ENCODE peak calls at places on chromosomes 4 and X, in nine cellular contexts. T is activated CD4-positive, alpha-beta T cell treated with anti-CD3 and anti-CD28 coated beads for 24 hours; Q is stimulated activated CD4-positive, alpha-beta T cell treated with anti-CD3 and anti-CD28 coated beads, Interleukin-2, amount 100 ng/mL, for 48 hours; A is AG08396; G is hippocampal formation; Y is SJSA1; O is small intestine; M is choroid plexus epithelial cell; E is GM23338. L is an unnamed sample.

GRCh38 chrX:20547649-20548051 is 280.9 kb upstream of the RPS6KA3 start:
- DNase-seq in T (no peak), Q (no peak), A (peak; percentile 12), Y (no peak), O (peak; percentile 76), G (no peak), E (no peak), M (peak; percentile 64), L (no peak)

GRCh38 chr4:166077782-166078181 is 204.7 kb downstream of the TLL1 start:
- DNase-seq in M (no peak), T (no peak), Y (no peak), O (no peak), Q (no peak), A (no peak), E (peak; percentile 11), G (no peak), L (no peak)

GRCh38 chrX:41022579-41022978 is 62.7 kb upstream of the USP9X start:
- DNase-seq in A (no peak), Y (no peak), M (peak; percentile 48), T (no peak), E (no peak), O (peak; percentile 72), Q (no peak), G (no peak), L (no peak)

GRCh38 chrX:70219938-70220764 is 14.3 kb upstream of the AWAT1 start:
- DNase-seq in Y (no peak), Q (no peak), T (no peak), A (no peak), O (peak; percentile 47), M (peak; percentile 1), E (no peak), G (no peak), L (peak; percentile 89)

GRCh38 chr4:16722386-16722785 is 176.1 kb downstream of the LDB2 start:
- DNase-seq in A (no peak), E (no peak), Q (no peak), Y (no peak), O (no peak), M (no peak), G (no peak), T (no peak), L (no peak)

GRCh38 chr4:1055721-1056590 is 44.5 kb downstream of the FGFRL1 start:
- DNase-seq in E (peak; percentile 66), O (peak; percentile 53), A (no peak), Q (peak; percentile 63), T (peak; percentile 54), G (no peak), M (peak; percentile 57), Y (no peak), L (no peak)

GRCh38 chr4:151689211-151689991 is 71.4 kb downstream of the GATB start:
- DNase-seq in T (no peak), A (no peak), M (no peak), Q (no peak), O (no peak), E (no peak), G (no peak), Y (no peak), L (no peak)

GRCh38 chr4:10611673-10612072 is 72.9 kb downstream of the CLNK start:
- DNase-seq in Y (peak; percentile 83), A (peak; percentile 85), O (no peak), T (no peak), E (no peak), Q (no peak), M (peak; percentile 88), G (no peak), L (peak; percentile 28)

GRCh38 chr4:87974856-87975462 is 555 bp upstream of the SPP1 start:
- DNase-seq in Y (no peak), O (no peak), M (no peak), T (no peak), Q (no peak), A (no peak), E (peak; percentile 58), G (no peak), L (peak; percentile 53)

GRCh38 chrX:56813318-56813837 is 84.3 kb downstream of the NBDY start:
- DNase-seq in T (no peak), A (no peak), O (no peak), M (peak; percentile 74), Y (no peak), G (no peak), E (no peak), Q (no peak), L (peak; percentile 75)

GRCh38 chr4:141255016-141255415 is 34.3 kb downstream of the ZNF330 start:
- DNase-seq in T (no peak), E (no peak), Y (no peak), O (no peak), G (no peak), M (no peak), A (no peak), Q (no peak), L (no peak)

GRCh38 chrX:10797493-10797892 is 177.1 kb upstream of the MID1 start:
- DNase-seq in T (no peak), M (peak; percentile 42), Q (no peak), Y (peak; percentile 34), G (no peak), E (no peak), A (peak; percentile 7), O (no peak), L (no peak)

GRCh38 chr4:165308174-165308573 is 19.3 kb upstream of the MSMO1 start:
- DNase-seq in G (no peak), T (no peak), O (no peak), E (no peak), A (no peak), Q (no peak), M (no peak), Y (no peak), L (peak; percentile 35)

GRCh38 chr4:55269470-55269869 is 76.6 kb upstream of the SRD5A3 start:
- DNase-seq in M (no peak), E (no peak), G (no peak), O (no peak), T (no peak), Y (no peak), A (no peak), Q (no peak), L (no peak)

GRCh38 chr4:143199503-143199902 is 14.8 kb downstream of the USP38 start:
- DNase-seq in G (no peak), T (no peak), A (no peak), M (no peak), Q (no peak), E (no peak), Y (no peak), O (no peak), L (no peak)

GRCh38 chr4:91448668-91449330 is 855.0 kb upstream of the GRID2 start:
- DNase-seq in E (peak; percentile 3), M (peak; percentile 50), A (no peak), G (no peak), Y (no peak), O (no peak), Q (no peak), T (no peak), L (no peak)